ENCODE peak calls at places on chromosomes 16 and 17, in seven cellular contexts. Y is Daoy, U is NCI-H345, Z is tibial nerve, B is 8988T, C is H54, D is A549. T is an unnamed sample.
A peak's percentile ranks its signal among the peaks of the same experiment; 100 is the strongest.

GRCh38 chr17:15649861-15650391 is 30.4 kb upstream of the FBXW10B start:
- DNase-seq in Z (peak; percentile 44), Y (peak; percentile 76), B (no peak), U (no peak), C (no peak), D (peak; percentile 52), T (no peak)

GRCh38 chr17:75808549-75808904 is 23.9 kb downstream of the UNK start:
- DNase-seq in C (no peak), Y (no peak), B (no peak), D (no peak), Z (no peak), U (no peak), T (no peak)

GRCh38 chr16:89330177-89330856 is 112.8 kb downstream of the ZNF778 start:
- DNase-seq in B (peak; percentile 97), Y (peak; percentile 88), U (peak; percentile 61), D (peak; percentile 89), C (peak; percentile 84), Z (no peak), T (peak; percentile 28)

GRCh38 chr16:24609740-24610420 is 70.5 kb downstream of the RBBP6 start:
- DNase-seq in B (no peak), D (no peak), Y (peak; percentile 4), C (no peak), U (peak; percentile 74), Z (peak; percentile 42), T (no peak)

GRCh38 chr16:23676924-23677480 is 1.7 kb upstream of the PLK1 start:
- DNase-seq in C (no peak), Y (no peak), Z (no peak), D (no peak), B (no peak), U (no peak), T (no peak)

GRCh38 chr17:75102385-75102821 is 7.4 kb upstream of the ARMC7 start:
- DNase-seq in U (peak; percentile 38), D (no peak), B (no peak), C (no peak), Y (no peak), Z (no peak), T (no peak)

GRCh38 chr17:38434178-38434665 is 6.0 kb downstream of the ARHGAP23 start:
- DNase-seq in B (no peak), Y (no peak), U (no peak), C (no peak), Z (no peak), D (no peak), T (no peak)

GRCh38 chr17:63490321-63490720 is 13.5 kb downstream of the ACE start:
- DNase-seq in Y (no peak), Z (no peak), D (no peak), C (no peak), U (no peak), B (no peak), T (no peak)

GRCh38 chr17:50836826-50837225 is 1.4 kb downstream of the WFIKKN2 start:
- DNase-seq in U (no peak), B (no peak), D (no peak), C (no peak), Z (no peak), Y (no peak), T (no peak)

GRCh38 chr17:54435966-54436365 is 464.7 kb upstream of the TOM1L1 start:
- DNase-seq in B (no peak), Z (no peak), U (no peak), D (no peak), C (no peak), Y (no peak), T (no peak)

GRCh38 chr17:75270966-75271232 is at the start of gene MIF4GD:
- DNase-seq in D (no peak), C (no peak), U (no peak), Z (no peak), Y (no peak), B (no peak), T (no peak)

GRCh38 chr16:79928142-79928735 is 327.7 kb upstream of the MAF start:
- DNase-seq in Y (no peak), D (no peak), U (no peak), C (no peak), B (no peak), Z (no peak), T (no peak)

GRCh38 chr16:53131363-53132071 is 76.7 kb downstream of the CHD9 start:
- DNase-seq in Y (peak; percentile 52), D (peak; percentile 55), C (peak; percentile 47), B (peak; percentile 60), U (peak; percentile 18), Z (peak; percentile 39), T (peak; percentile 51)